ENCODE peak calls at places on chromosomes 5 and 9, in five cellular contexts. H, M, O, X and C are unnamed samples.

GRCh38 chr5:159106193-159106568 is 6.5 kb upstream of the EBF1 start:
- ATAC-seq in H (peak), M (no peak), O (no peak), X (peak), C (no peak)

GRCh38 chr5:123090641-123091257 is 1.7 kb downstream of the PRDM6 start:
- ATAC-seq in X (no peak), M (no peak), H (no peak), O (no peak), C (no peak)

GRCh38 chr5:158049459-158049858 is 190.5 kb upstream of the CLINT1 start:
- ATAC-seq in M (peak), H (no peak), X (no peak), O (no peak), C (no peak)

GRCh38 chr5:138139776-138140080 is 500 bp upstream of the NME5 start:
- ATAC-seq in M (no peak), H (no peak), X (no peak), O (no peak), C (no peak)

GRCh38 chr5:168422431-168422830 is 63.8 kb upstream of the RARS1 start:
- ATAC-seq in X (no peak), O (peak), M (peak), H (peak), C (no peak)

GRCh38 chr5:171955761-171956160 is 50.7 kb downstream of the FBXW11 start:
- ATAC-seq in H (no peak), O (no peak), M (no peak), X (no peak), C (no peak)

GRCh38 chr5:16626696-16627264 is 10.0 kb upstream of the RETREG1 start:
- ATAC-seq in M (no peak), X (peak), H (no peak), O (no peak), C (no peak)

GRCh38 chr5:58922392-58923171 is 339.7 kb downstream of the RAB3C start:
- ATAC-seq in M (no peak), X (peak), H (peak), O (no peak), C (peak)

GRCh38 chr9:92655896-92656536 is 13.9 kb downstream of the IPPK start:
- ATAC-seq in M (no peak), X (no peak), O (no peak), H (no peak), C (no peak)

GRCh38 chr9:92655366-92655765 is 14.6 kb downstream of the IPPK start:
- ATAC-seq in O (no peak), H (no peak), M (no peak), X (no peak), C (no peak)

GRCh38 chr9:92652461-92652860 is 17.5 kb downstream of the IPPK start:
- ATAC-seq in H (no peak), X (no peak), O (no peak), M (no peak), C (no peak)

GRCh38 chr9:92656537-92656925 is 13.4 kb downstream of the IPPK start:
- ATAC-seq in H (no peak), X (no peak), M (no peak), O (no peak), C (no peak)

DNA sequence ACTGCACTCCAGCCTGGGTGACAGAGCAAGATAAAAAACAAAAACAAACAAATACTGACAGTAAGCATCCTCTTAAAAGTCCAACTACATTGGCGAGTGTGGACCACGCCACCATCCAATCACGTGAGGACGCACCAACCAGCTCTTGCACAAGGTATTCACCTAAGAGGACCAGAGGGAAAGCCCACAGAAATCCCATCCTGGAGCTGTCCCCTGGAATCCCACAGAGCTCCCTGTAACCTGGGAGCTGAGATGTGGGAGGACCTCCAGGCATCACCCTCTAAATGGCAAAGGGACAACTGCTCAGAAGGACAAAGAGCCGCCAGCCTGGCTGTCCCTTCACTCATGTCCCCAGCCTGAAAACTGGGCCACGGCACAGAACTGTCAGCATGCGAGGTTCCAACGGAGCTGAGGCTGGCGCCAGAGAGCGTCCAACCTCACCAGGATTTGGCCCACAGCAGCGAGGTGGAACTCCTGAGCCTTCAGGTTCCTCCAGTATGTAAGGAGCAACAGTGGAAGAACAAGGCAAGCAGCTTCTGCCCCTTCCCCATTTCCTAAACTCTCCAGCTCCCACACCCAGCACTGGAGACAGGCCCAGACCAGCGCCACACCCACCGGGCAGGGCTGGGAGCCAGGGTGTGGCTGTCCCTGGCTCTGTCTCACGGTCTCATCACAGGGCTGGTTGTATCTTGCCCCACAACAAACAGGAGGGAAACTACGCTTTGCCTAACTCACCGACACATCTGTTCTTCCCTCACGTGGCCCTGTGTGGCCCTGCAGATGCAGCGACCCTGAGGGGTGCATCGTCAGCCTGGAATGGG is 15.2 kb downstream of the IPPK start:
- ATAC-seq in O (no peak), M (no peak), H (peak), X (peak), C (peak)
- TF ChIP-seq CTCF in O (no peak), M (no peak), H (no peak), X (no peak), C (no peak)

GRCh38 chr5:3197699-3198098 is 397.9 kb upstream of the IRX1 start:
- ATAC-seq in X (no peak), O (no peak), M (no peak), H (no peak), C (no peak)
- TF ChIP-seq EP300 in X (no peak), O (no peak), M (no peak), H (no peak), C (no peak)

GRCh38 chr9:131530546-131530929 is 525 bp downstream of the UCK1 start:
- ATAC-seq in M (peak), O (peak), X (peak), H (peak), C (peak)
- TF ChIP-seq CTCF in M (no peak), O (no peak), X (peak), H (peak), C (peak)

GRCh38 chr5:140076788-140077187 is 33.7 kb upstream of the NRG2 start:
- ATAC-seq in O (no peak), M (no peak), H (no peak), X (no peak), C (no peak)
- TF ChIP-seq EP300 in O (no peak), M (no peak), H (no peak), X (no peak), C (no peak)

GRCh38 chr9:86122309-86122708 is 23.0 kb upstream of the GOLM1 start:
- ATAC-seq in H (peak), X (no peak), M (peak), O (peak), C (no peak)
- TF ChIP-seq CTCF in H (no peak), X (no peak), M (peak), O (no peak), C (no peak)

DNA sequence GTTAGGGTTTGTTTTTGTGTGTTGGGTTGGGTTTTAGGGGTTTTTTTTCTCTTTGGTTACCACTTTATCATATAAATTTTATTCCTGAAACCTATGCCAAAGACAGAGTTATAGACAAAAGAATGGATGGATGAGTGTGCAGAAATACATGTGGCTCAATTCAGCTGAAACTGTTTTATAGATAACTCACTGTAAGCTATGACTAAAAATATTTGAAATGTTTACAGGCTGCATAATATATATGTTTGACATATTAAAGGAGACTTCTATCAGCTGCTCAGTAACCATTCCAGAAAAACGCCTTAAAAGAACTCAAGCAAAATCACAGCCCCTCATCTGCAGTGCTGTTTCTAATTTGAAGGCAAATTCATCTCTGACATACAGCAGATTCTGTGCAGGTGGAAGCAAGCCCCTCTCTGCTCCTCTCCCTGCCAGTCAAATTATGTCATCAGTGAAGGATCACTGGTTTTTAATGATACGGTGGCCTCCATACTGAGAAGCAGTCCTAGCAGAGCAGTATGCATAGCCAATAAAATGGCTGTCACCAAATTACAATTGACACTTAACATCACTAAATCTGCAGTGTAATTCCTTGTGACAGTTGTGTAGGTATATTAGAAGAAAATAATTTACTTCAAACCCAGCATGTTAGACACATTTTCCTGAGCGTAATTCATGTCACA is 301.6 kb downstream of the NR2F1-AS1 start:
- ATAC-seq in M (no peak), X (no peak), O (no peak), H (no peak), C (no peak)
- TF ChIP-seq EP300 in M (no peak), X (no peak), O (no peak), H (no peak), C (no peak)

GRCh38 chr5:141639357-141640050 is 2.7 kb downstream of the RELL2 start:
- ATAC-seq in M (no peak), H (no peak), X (no peak), O (no peak), C (no peak)

GRCh38 chr5:141636413-141637265 is at the start of the genes HDAC3 and RELL2:
- ATAC-seq in X (peak), H (peak), O (peak), M (peak), C (peak)

GRCh38 chr5:141638771-141639170 is 2.0 kb downstream of the RELL2 start:
- ATAC-seq in X (no peak), O (no peak), H (no peak), M (no peak), C (no peak)

GRCh38 chr5:141637266-141637692 is 482 bp downstream of the RELL2 start:
- ATAC-seq in O (peak), X (peak), M (peak), H (peak), C (peak)

DNA sequence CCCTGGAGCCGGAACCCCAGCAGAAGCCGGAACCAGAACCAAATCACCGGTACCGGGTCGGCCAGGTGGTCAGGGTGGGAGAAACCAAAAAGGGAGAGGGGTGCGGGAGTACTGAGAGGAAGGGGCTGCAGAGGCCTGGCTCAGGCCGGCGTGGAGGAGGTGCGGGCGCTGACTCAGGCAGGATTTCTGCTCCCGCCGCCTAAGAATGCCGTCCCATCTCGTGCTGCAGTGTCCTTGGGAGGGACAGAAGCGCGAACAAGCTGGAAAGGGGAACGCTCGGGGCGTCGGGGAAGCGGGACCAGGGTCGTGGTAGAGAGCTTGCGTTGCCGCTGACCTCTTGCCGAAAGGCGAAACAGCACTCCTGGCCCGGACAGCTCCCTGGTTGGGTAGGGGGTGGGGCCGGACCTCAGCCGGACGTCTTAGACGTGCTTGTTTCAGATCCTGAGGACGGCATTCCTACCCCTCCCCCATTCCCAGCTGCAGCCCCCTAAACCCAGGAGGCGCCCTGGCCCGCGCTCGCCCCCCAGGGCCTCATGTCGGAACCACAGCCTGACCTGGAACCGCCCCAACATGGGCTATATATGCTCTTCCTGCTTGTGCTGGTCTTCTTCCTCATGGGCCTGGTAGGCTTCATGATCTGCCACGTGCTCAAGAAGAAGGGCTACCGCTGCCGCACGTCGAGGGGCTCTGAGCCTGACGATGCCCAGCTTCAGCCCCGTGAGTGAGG is 1.1 kb downstream of the RELL2 start:
- ATAC-seq in M (peak), X (peak), O (peak), H (peak), C (peak)
- TF ChIP-seq CTCF in M (peak), X (peak), O (peak), H (no peak), C (no peak)

GRCh38 chr5:177351392-177352329 is at the start of gene LMAN2:
- ATAC-seq in X (peak), M (peak), O (peak), H (peak), C (peak)
- TF ChIP-seq EP300 in X (no peak), M (peak), O (no peak), H (no peak), C (no peak)

GRCh38 chr5:175840050-175840841 is 31.1 kb upstream of the CPLX2 start:
- ATAC-seq in O (no peak), M (no peak), H (no peak), X (no peak), C (no peak)
- TF ChIP-seq CTCF in O (peak), M (peak), H (peak), X (peak), C (peak)

GRCh38 chr9:114421147-114421546 is 33.4 kb upstream of the AKNA start:
- ATAC-seq in O (no peak), M (no peak), X (no peak), H (no peak), C (no peak)
- TF ChIP-seq EP300 in O (no peak), M (no peak), X (no peak), H (no peak), C (no peak)